ENCODE peak calls at places on chromosomes 5 and 9, in seven cellular contexts. J is astrocyte of the cerebellum, X is skeletal muscle cell, V is posterior cingulate gyrus, C is GM20000, M is T-helper 2 cell, T is kidney glomerular epithelial cell. Q is an unnamed sample.

GRCh38 chr5:89260254-89260653 is 377.3 kb upstream of the MEF2C start:
- DNase-seq in M (no peak), C (no peak), J (no peak), V (no peak), X (no peak), T (peak; percentile 5), Q (no peak)

GRCh38 chr5:89613222-89613956 is 730.4 kb upstream of the MEF2C start:
- DNase-seq in T (no peak), J (no peak), V (no peak), C (peak; percentile 41), X (no peak), M (no peak), Q (peak; percentile 83)

GRCh38 chr5:54678737-54679136 is 161.2 kb downstream of the SNX18 start:
- DNase-seq in M (no peak), T (no peak), V (no peak), C (no peak), J (no peak), X (no peak), Q (no peak)

GRCh38 chr9:127896395-127897193 is 2.8 kb downstream of the ST6GALNAC6 start:
- DNase-seq in V (no peak), M (no peak), T (no peak), C (no peak), J (no peak), X (no peak), Q (no peak)

GRCh38 chr5:64347308-64347707 is 158.5 kb upstream of the RGS7BP start:
- DNase-seq in C (no peak), X (no peak), V (no peak), J (no peak), T (no peak), M (no peak), Q (no peak)

GRCh38 chr5:15526413-15526812 is 26.4 kb downstream of the FBXL7 start:
- DNase-seq in T (no peak), M (no peak), C (no peak), X (no peak), J (no peak), V (no peak), Q (no peak)

GRCh38 chr5:22892441-22892840 is 39.3 kb upstream of the CDH12 start:
- DNase-seq in M (no peak), T (no peak), J (no peak), C (no peak), V (no peak), X (no peak), Q (no peak)

GRCh38 chr5:56498759-56499395 is 265.7 kb upstream of the ANKRD55 start:
- DNase-seq in T (no peak), C (no peak), M (no peak), X (no peak), V (no peak), J (no peak), Q (no peak)

GRCh38 chr5:102959055-102959454 is 160.9 kb downstream of the GIN1 start:
- DNase-seq in M (no peak), V (no peak), C (no peak), T (peak; percentile 89), X (peak; percentile 73), J (peak; percentile 81), Q (no peak)

GRCh38 chr5:172114875-172115422 is 73.1 kb downstream of the STK10 start:
- DNase-seq in V (no peak), X (no peak), J (no peak), C (peak; percentile 84), M (peak; percentile 56), T (no peak), Q (no peak)

GRCh38 chr5:122363623-122364022 is 51.6 kb downstream of the SNCAIP start:
- DNase-seq in C (no peak), T (no peak), M (no peak), V (no peak), X (no peak), J (no peak), Q (no peak)

GRCh38 chr5:169956126-169956525 is 24.2 kb downstream of the INSYN2B start:
- DNase-seq in V (no peak), T (no peak), C (no peak), M (no peak), J (no peak), X (no peak), Q (no peak)

GRCh38 chr9:136006169-136006568 is 45.0 kb upstream of the UBAC1 start:
- DNase-seq in V (no peak), C (no peak), T (no peak), J (no peak), M (no peak), X (no peak), Q (no peak)

GRCh38 chr9:128394404-128395168 is 23.4 kb downstream of the URM1 start:
- DNase-seq in M (no peak), T (no peak), V (peak; percentile 45), C (no peak), J (no peak), X (no peak), Q (no peak)

GRCh38 chr9:112110094-112110772 is 64.9 kb downstream of the SUSD1 start:
- DNase-seq in X (no peak), V (no peak), J (no peak), M (no peak), T (no peak), C (no peak), Q (no peak)